ENCODE peak calls at places on chromosomes 4 and X, in seven cellular contexts. W is esophagus squamous epithelium, V is A549, H is erythroblast, K is GM12892, N is heart left ventricle, C is adrenal gland. G is an unnamed sample.

GRCh38 chr4:8916914-8917305 is 45.3 kb upstream of the HMX1 start:
- DNase-seq in V (no peak), C (no peak), K (no peak), N (no peak), H (no peak), W (no peak), G (no peak)

GRCh38 chr4:151850751-151851150 is 89.9 kb upstream of the GATB start:
- DNase-seq in N (no peak), K (no peak), H (no peak), W (no peak), C (no peak), V (no peak), G (no peak)

GRCh38 chrX:39841604-39842003 is 256.2 kb downstream of the BCOR start:
- DNase-seq in C (no peak), W (no peak), H (no peak), N (no peak), V (no peak), K (no peak), G (no peak)

GRCh38 chrX:155068165-155068564 is 2.8 kb downstream of the CMC4 start:
- DNase-seq in C (no peak), H (no peak), W (no peak), V (peak), N (no peak), K (no peak), G (peak)

GRCh38 chrX:134933911-134934310 is 56.9 kb upstream of the SMIM10 start:
- DNase-seq in K (no peak), V (no peak), N (peak), W (no peak), H (no peak), C (no peak), G (peak)

GRCh38 chr4:73718375-73719373 is 21.7 kb upstream of the CXCL8 start:
- DNase-seq in N (no peak), V (no peak), C (no peak), K (no peak), W (no peak), H (no peak), G (no peak)

GRCh38 chr4:3516061-3516835 is 16.0 kb downstream of the LRPAP1 start:
- DNase-seq in C (no peak), N (no peak), K (no peak), H (no peak), V (no peak), W (no peak), G (no peak)

GRCh38 chr4:25834411-25835107 is 28.2 kb downstream of the SEL1L3 start:
- DNase-seq in V (no peak), W (no peak), K (no peak), C (no peak), N (no peak), H (peak), G (no peak)

GRCh38 chrX:150647331-150647730 is 45.9 kb upstream of the MTMR1 start:
- DNase-seq in H (no peak), V (no peak), C (no peak), K (no peak), W (no peak), N (no peak), G (no peak)

GRCh38 chr4:7938513-7939376 is 916 bp downstream of the AFAP1 start:
- DNase-seq in N (peak), K (no peak), C (no peak), W (no peak), V (no peak), H (no peak), G (no peak)

GRCh38 chr4:41145571-41146078 is 68.7 kb downstream of the APBB2 start:
- DNase-seq in H (no peak), C (no peak), V (no peak), N (no peak), W (no peak), K (no peak), G (no peak)

GRCh38 chrX:47311857-47312774 is 58.3 kb upstream of the ZNF157 start:
- DNase-seq in W (no peak), H (peak), V (peak), C (peak), N (peak), K (peak), G (peak)

GRCh38 chr4:56821394-56822263 is at the start of gene SPINK2:
- DNase-seq in W (no peak), K (peak), N (no peak), C (no peak), V (peak), H (peak), G (no peak)

GRCh38 chrX:118637997-118638396 is 89.4 kb upstream of the IL13RA1 start:
- DNase-seq in K (no peak), V (no peak), C (no peak), H (no peak), W (no peak), N (no peak), G (no peak)

GRCh38 chr4:106034205-106034604 is 138.9 kb downstream of the NPNT start:
- DNase-seq in N (no peak), V (no peak), K (no peak), H (no peak), C (no peak), W (no peak), G (no peak)

GRCh38 chrX:37745354-37745753 is 34.5 kb upstream of the CYBB start:
- DNase-seq in C (peak), N (peak), V (peak), H (peak), K (peak), W (no peak), G (peak)

GRCh38 chrX:148562846-148563245 is 62.4 kb downstream of the AFF2 start:
- DNase-seq in K (no peak), N (no peak), H (no peak), W (no peak), V (no peak), C (no peak), G (no peak)

GRCh38 chrX:43140546-43140945 is 362.6 kb upstream of the PPP1R2C start:
- DNase-seq in H (no peak), W (no peak), C (no peak), K (no peak), V (no peak), N (no peak), G (no peak)

GRCh38 chr4:186858355-186858754 is 134.7 kb upstream of the FAT1 start:
- DNase-seq in N (no peak), V (no peak), W (no peak), H (no peak), C (no peak), K (no peak), G (no peak)

GRCh38 chr4:40576651-40577480 is 52.8 kb downstream of the RBM47 start:
- DNase-seq in K (no peak), W (peak), V (peak), C (peak), N (peak), H (no peak), G (peak)

GRCh38 chr4:7805533-7806079 is 134.1 kb downstream of the AFAP1 start:
- DNase-seq in W (no peak), C (peak), K (no peak), N (no peak), H (no peak), V (peak), G (peak)

GRCh38 chrX:72021975-72022374 is 109.7 kb downstream of the RTL5 start:
- DNase-seq in V (no peak), K (no peak), N (no peak), C (no peak), W (no peak), H (peak), G (no peak)

GRCh38 chr4:76251448-76252270 is at the start of gene FAM47E:
- DNase-seq in V (peak), W (no peak), N (peak), C (peak), H (peak), K (peak), G (no peak)

GRCh38 chrX:29225670-29226069 is 638.4 kb downstream of the IL1RAPL1 start:
- DNase-seq in W (no peak), V (no peak), H (no peak), N (no peak), K (no peak), C (no peak), G (no peak)

GRCh38 chr4:147958459-147959065 is 226.7 kb downstream of the ARHGAP10 start:
- DNase-seq in W (no peak), C (no peak), V (no peak), N (no peak), H (no peak), K (no peak), G (no peak)

GRCh38 chr4:15255537-15255936 is 172.3 kb upstream of the C1QTNF7 start:
- DNase-seq in K (no peak), H (no peak), C (no peak), W (no peak), N (no peak), V (no peak), G (no peak)

GRCh38 chrX:138754861-138755260 is 43.3 kb upstream of the FGF13 start:
- DNase-seq in H (no peak), C (no peak), W (no peak), K (no peak), V (no peak), N (no peak), G (no peak)

GRCh38 chr4:48225368-48226141 is 44.1 kb downstream of the TEC start:
- DNase-seq in N (no peak), K (no peak), W (no peak), V (no peak), H (no peak), C (no peak), G (no peak)

GRCh38 chrX:154695913-154696312 is 42.5 kb upstream of the CTAG2 start:
- DNase-seq in W (no peak), V (no peak), C (no peak), N (peak), H (no peak), K (no peak), G (no peak)

GRCh38 chr4:61889117-61889516 is 689.0 kb downstream of the ADGRL3 start:
- DNase-seq in C (no peak), W (no peak), V (no peak), K (no peak), N (no peak), H (no peak), G (no peak)

GRCh38 chr4:57190651-57191481 is 80.7 kb upstream of the IGFBP7 start:
- DNase-seq in C (no peak), N (no peak), H (peak), W (no peak), K (no peak), V (peak), G (peak)

GRCh38 chrX:357693-358471 is 28.8 kb downstream of the PPP2R3B start:
- DNase-seq in K (no peak), N (no peak), W (no peak), H (no peak), C (no peak), V (no peak), G (peak)

GRCh38 chr4:113159901-113160545 is 110.6 kb downstream of the ANK2 start:
- DNase-seq in H (no peak), K (no peak), N (no peak), C (no peak), W (no peak), V (no peak), G (no peak)

GRCh38 chr4:75924309-75924708 is 16.5 kb downstream of the NAAA start:
- DNase-seq in K (no peak), W (no peak), C (no peak), H (no peak), N (no peak), V (no peak), G (no peak)

GRCh38 chr4:147709999-147710398 is 21.9 kb upstream of the ARHGAP10 start:
- DNase-seq in K (no peak), W (no peak), C (no peak), H (no peak), V (no peak), N (no peak), G (peak)

GRCh38 chrX:20500171-20500865 is 233.6 kb upstream of the RPS6KA3 start:
- DNase-seq in W (no peak), V (no peak), N (no peak), C (no peak), K (no peak), H (no peak), G (no peak)

GRCh38 chrX:24245201-24245600 is 68.7 kb downstream of the SUPT20HL2 start:
- DNase-seq in W (peak), H (no peak), K (no peak), N (no peak), V (peak), C (no peak), G (no peak)

GRCh38 chr4:136946307-136946907 is 585.9 kb downstream of the PCDH18 start:
- DNase-seq in C (no peak), K (no peak), W (no peak), N (no peak), V (no peak), H (no peak), G (no peak)

DNA sequence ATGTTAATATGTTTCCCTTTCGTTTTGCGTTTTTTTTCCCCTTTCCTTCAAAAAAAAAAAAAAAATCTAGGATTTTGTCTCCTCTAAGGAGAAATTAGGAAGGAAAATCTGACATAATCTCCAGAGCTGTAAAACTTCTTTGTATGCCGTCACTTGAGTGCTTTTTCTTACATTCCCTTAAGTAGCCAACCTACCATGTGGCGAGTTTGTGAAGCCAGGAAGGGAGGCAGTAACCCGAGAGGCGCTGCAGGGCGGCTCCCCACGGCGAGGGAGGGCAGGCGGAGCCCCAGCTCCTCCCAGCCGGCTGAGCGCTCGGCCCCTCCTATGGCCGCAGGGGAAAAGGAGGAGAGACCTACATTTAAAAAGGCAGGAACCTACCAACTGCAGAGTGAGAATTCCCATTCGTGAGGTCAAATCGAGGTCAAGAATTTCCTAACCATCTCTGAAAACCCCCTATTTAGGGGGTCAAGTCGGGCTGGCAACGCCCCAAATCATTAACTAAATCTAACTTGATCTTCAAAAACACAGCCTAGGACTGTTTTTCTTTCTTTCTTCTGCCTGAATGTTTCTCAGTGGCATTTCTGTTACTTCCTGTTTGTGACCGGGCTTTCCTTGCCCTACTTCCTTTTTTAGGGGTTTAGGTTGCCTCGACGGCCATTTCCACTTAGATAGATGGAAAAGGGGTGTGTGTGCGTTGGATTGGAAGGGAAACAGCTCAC is 345.1 kb upstream of the KLF3 start:
- DNase-seq in N (peak), K (peak), C (peak), V (peak), H (peak), W (peak), G (peak)
- TF ChIP-seq POLR2A in N (no peak), K (peak), C (peak), V (no peak), H (peak), W (no peak), G (peak)

DNA sequence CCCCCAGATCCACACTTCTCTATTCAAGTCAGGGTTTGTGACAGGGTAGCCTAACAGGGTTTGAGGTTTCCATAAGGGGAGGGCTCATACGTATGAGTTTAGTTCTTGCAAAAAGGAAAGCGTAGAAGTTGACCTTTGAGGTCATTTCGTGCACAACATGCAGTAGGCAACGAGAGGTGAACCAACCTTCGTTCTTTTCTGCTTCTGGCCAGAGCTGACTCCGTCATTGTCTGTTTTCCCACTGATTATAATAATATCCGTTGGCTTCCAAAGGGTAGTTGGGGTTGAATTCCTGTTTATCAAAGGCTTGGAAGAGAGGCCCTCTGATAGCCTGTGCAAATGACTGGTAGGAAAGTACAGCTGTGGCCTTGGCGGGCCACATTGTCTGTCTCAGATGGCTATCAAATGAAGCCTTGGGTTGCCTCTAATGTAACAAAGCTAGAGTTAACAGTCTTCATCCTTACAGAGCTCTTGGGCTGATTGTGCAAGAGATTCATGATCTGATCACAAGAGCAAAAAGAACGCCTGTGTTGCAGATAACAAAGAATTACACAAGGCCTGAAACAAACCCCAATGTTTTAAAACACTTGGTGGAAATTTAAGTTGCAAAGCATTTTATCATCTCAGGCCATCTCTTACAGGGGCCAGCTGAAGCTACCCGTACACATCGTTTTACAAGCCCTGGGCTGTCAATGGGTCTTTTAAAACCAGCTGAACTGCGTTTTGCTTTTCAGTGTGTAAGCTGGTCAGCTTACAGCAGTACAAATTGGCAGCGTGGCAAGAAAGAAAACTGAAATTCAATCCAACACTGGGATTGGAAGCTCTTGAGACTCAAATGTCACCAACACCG is 46.1 kb upstream of the FAM9C start:
- DNase-seq in K (no peak), N (no peak), V (no peak), C (no peak), W (no peak), H (peak), G (no peak)
- TF ChIP-seq POLR2A in K (no peak), N (no peak), V (no peak), C (no peak), W (no peak), H (no peak), G (no peak)

GRCh38 chr4:74884282-74884681 is 48.6 kb upstream of the PARM1 start:
- DNase-seq in K (no peak), H (no peak), V (no peak), N (no peak), C (no peak), W (no peak), G (no peak)
- TF ChIP-seq POLR2A in K (no peak), H (no peak), V (no peak), N (no peak), C (no peak), W (no peak), G (no peak)

GRCh38 chrX:70293621-70294020 is 3.7 kb downstream of the KIF4A start:
- DNase-seq in K (no peak), H (no peak), C (no peak), W (no peak), V (no peak), N (no peak), G (no peak)

GRCh38 chrX:70289168-70289792 is 447 bp downstream of the PDZD11 start:
- DNase-seq in H (no peak), N (no peak), V (no peak), W (no peak), C (no peak), K (no peak), G (no peak)

GRCh38 chrX:70292788-70293187 is 2.9 kb downstream of the KIF4A start:
- DNase-seq in W (no peak), V (no peak), C (no peak), K (no peak), N (no peak), H (no peak), G (no peak)

GRCh38 chrX:70289793-70290770 is at the start of the genes KIF4A and PDZD11:
- DNase-seq in H (peak), W (peak), C (peak), K (peak), N (peak), V (peak), G (peak)
- TF ChIP-seq POLR2A in H (peak), W (no peak), C (no peak), K (peak), N (peak), V (peak), G (peak)

DNA sequence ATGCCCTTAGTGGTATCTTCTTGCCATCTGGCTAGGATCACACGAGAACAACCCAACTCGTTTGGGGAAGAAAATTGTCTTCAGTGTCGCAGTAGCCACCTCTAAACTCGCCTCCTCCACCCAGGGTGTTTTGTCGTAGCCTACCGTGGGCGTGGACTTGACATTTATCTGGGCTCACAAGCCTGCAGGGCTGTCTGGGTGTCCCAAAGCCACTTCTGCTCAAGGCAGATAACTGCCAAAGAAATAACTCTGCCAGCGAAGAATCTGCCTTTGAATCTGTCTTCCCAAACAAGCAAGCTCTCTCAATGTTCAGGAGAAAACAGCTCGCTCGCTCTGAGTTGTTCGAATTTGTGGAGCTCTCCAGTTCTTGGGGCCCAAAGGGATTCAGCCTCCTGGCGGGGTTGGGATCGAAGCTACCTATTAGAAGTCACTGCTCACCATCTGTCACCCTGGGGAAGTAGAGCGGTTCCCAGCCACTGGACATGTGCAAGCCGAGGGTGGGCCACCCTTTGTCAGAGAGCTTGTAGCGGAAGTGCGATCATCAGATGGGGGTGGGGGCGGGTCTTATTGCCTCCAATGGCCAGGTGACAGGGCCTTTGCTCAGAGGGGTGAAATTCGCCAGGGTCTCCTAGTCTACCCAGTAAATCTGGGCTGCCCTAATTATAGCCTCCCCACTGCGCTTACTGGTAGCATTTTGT is 14.8 kb downstream of the BLOC1S4 start:
- DNase-seq in N (no peak), K (no peak), V (no peak), H (peak), C (peak), W (no peak), G (no peak)
- TF ChIP-seq POLR2A in N (no peak), K (no peak), V (no peak), H (peak), C (no peak), W (no peak), G (no peak)

DNA sequence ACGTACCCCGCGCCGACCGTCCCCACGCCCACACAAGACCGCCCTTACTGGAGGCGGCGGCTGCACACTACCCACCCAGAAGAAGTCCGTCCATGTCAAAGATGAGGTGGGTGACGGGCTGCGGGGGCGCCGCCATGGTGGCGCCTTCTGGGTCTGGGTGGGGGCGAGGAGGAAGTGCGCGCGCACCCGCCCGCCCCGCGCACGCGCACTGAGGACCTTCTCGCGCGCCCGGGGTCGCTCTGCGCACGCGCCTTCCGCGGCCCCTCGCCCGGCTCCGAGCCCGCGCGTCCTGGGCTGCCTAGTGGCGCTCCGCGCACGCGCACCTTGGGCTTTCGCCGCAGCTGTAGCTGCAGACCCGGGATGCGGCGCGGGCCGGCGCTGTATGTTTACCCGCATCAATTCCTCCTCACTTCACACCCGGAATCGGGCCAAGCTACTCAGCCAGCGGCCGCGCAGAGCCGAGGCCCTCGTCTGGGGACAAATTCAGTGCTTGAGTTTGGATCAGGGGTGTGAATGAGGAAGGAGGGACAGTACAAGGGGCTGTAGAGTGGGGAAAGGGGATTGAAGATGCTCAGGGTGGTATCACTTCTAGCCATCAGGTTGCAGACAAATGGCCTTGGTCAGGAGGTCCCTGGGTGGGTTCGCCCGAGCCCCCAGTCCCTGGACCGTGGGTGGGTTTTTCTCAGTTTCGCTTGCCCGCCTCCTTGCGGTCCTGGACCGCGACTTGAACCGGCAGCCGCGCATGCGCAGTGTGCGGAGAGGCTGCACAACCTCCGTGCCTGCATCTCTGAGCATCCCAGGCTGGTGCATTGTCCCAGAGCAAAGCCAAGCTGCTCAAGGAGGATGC is at the start of gene PUDP:
- DNase-seq in W (peak), C (peak), V (peak), H (peak), N (peak), K (peak), G (peak)
- TF ChIP-seq POLR2A in W (no peak), C (peak), V (peak), H (peak), N (peak), K (peak), G (peak)